ENCODE peak calls at places on chromosomes 5 and 9, in nine cellular contexts. One of them, this sample, is unnamed.

GRCh38 chr5:132251220-132251725 is 6.2 kb upstream of the PDLIM4 start:
- DNase-seq in stimulated activated CD4-positive, alpha-beta T cell treated with anti-CD3 and anti-CD28 coated beads, Interleukin-2, amount 100 ng/mL, for 24 hours: no peak
- DNase-seq in cardiac fibroblast: peak; percentile 39
- DNase-seq in activated naive CD4-positive, alpha-beta T cell: no peak
- DNase-seq in fibroblast of pulmonary artery: peak; percentile 24
- DNase-seq in non-pigmented ciliary epithelial cell: no peak
- DNase-seq in stimulated activated CD8-positive, alpha-beta memory T cell treated with anti-CD3 and anti-CD28 coated beads, Interleukin-7, amount 100 ng/mL, for 4 hours: no peak
- DNase-seq in activated T-cell treated with anti-CD3 and anti-CD28 coated beads for 1 hour: no peak
- DNase-seq in smooth muscle cell of the brain vasculature: no peak
- DNase-seq in this sample: no peak

GRCh38 chr5:773517-774264 is 10.8 kb downstream of the ZDHHC11B start:
- DNase-seq in stimulated activated CD4-positive, alpha-beta T cell treated with anti-CD3 and anti-CD28 coated beads, Interleukin-2, amount 100 ng/mL, for 24 hours: no peak
- DNase-seq in cardiac fibroblast: no peak
- DNase-seq in activated naive CD4-positive, alpha-beta T cell: no peak
- DNase-seq in fibroblast of pulmonary artery: no peak
- DNase-seq in non-pigmented ciliary epithelial cell: no peak
- DNase-seq in stimulated activated CD8-positive, alpha-beta memory T cell treated with anti-CD3 and anti-CD28 coated beads, Interleukin-7, amount 100 ng/mL, for 4 hours: no peak
- DNase-seq in activated T-cell treated with anti-CD3 and anti-CD28 coated beads for 1 hour: no peak
- DNase-seq in smooth muscle cell of the brain vasculature: no peak
- DNase-seq in this sample: no peak

GRCh38 chr5:88923623-88924619 is 40.9 kb upstream of the MEF2C start:
- DNase-seq in stimulated activated CD4-positive, alpha-beta T cell treated with anti-CD3 and anti-CD28 coated beads, Interleukin-2, amount 100 ng/mL, for 24 hours: no peak
- DNase-seq in cardiac fibroblast: peak; percentile 25
- DNase-seq in activated naive CD4-positive, alpha-beta T cell: no peak
- DNase-seq in fibroblast of pulmonary artery: peak; percentile 5
- DNase-seq in non-pigmented ciliary epithelial cell: no peak
- DNase-seq in stimulated activated CD8-positive, alpha-beta memory T cell treated with anti-CD3 and anti-CD28 coated beads, Interleukin-7, amount 100 ng/mL, for 4 hours: no peak
- DNase-seq in activated T-cell treated with anti-CD3 and anti-CD28 coated beads for 1 hour: no peak
- DNase-seq in smooth muscle cell of the brain vasculature: no peak
- DNase-seq in this sample: no peak

GRCh38 chr5:55232985-55233928 is at the start of gene CCNO:
- DNase-seq in stimulated activated CD4-positive, alpha-beta T cell treated with anti-CD3 and anti-CD28 coated beads, Interleukin-2, amount 100 ng/mL, for 24 hours: peak; percentile 77
- DNase-seq in cardiac fibroblast: peak; percentile 69
- DNase-seq in activated naive CD4-positive, alpha-beta T cell: peak; percentile 28
- DNase-seq in fibroblast of pulmonary artery: peak; percentile 72
- DNase-seq in non-pigmented ciliary epithelial cell: peak; percentile 35
- DNase-seq in stimulated activated CD8-positive, alpha-beta memory T cell treated with anti-CD3 and anti-CD28 coated beads, Interleukin-7, amount 100 ng/mL, for 4 hours: no peak
- DNase-seq in activated T-cell treated with anti-CD3 and anti-CD28 coated beads for 1 hour: peak; percentile 31
- DNase-seq in smooth muscle cell of the brain vasculature: no peak
- DNase-seq in this sample: peak; percentile 78

GRCh38 chr5:60026174-60026573 is 132.6 kb upstream of the PDE4D start:
- DNase-seq in stimulated activated CD4-positive, alpha-beta T cell treated with anti-CD3 and anti-CD28 coated beads, Interleukin-2, amount 100 ng/mL, for 24 hours: no peak
- DNase-seq in cardiac fibroblast: no peak
- DNase-seq in activated naive CD4-positive, alpha-beta T cell: no peak
- DNase-seq in fibroblast of pulmonary artery: peak; percentile 4
- DNase-seq in non-pigmented ciliary epithelial cell: peak; percentile 40
- DNase-seq in stimulated activated CD8-positive, alpha-beta memory T cell treated with anti-CD3 and anti-CD28 coated beads, Interleukin-7, amount 100 ng/mL, for 4 hours: no peak
- DNase-seq in activated T-cell treated with anti-CD3 and anti-CD28 coated beads for 1 hour: no peak
- DNase-seq in smooth muscle cell of the brain vasculature: no peak
- DNase-seq in this sample: no peak

GRCh38 chr9:136791466-136792276 is 527 bp downstream of the TMEM141 start:
- DNase-seq in stimulated activated CD4-positive, alpha-beta T cell treated with anti-CD3 and anti-CD28 coated beads, Interleukin-2, amount 100 ng/mL, for 24 hours: peak; percentile 72
- DNase-seq in cardiac fibroblast: peak; percentile 34
- DNase-seq in activated naive CD4-positive, alpha-beta T cell: peak; percentile 48
- DNase-seq in fibroblast of pulmonary artery: no peak
- DNase-seq in non-pigmented ciliary epithelial cell: no peak
- DNase-seq in stimulated activated CD8-positive, alpha-beta memory T cell treated with anti-CD3 and anti-CD28 coated beads, Interleukin-7, amount 100 ng/mL, for 4 hours: peak; percentile 46
- DNase-seq in activated T-cell treated with anti-CD3 and anti-CD28 coated beads for 1 hour: peak; percentile 58
- DNase-seq in smooth muscle cell of the brain vasculature: no peak
- DNase-seq in this sample: no peak

GRCh38 chr9:134422701-134423100 is 96.4 kb downstream of the RXRA start:
- DNase-seq in stimulated activated CD4-positive, alpha-beta T cell treated with anti-CD3 and anti-CD28 coated beads, Interleukin-2, amount 100 ng/mL, for 24 hours: no peak
- DNase-seq in cardiac fibroblast: no peak
- DNase-seq in activated naive CD4-positive, alpha-beta T cell: no peak
- DNase-seq in fibroblast of pulmonary artery: no peak
- DNase-seq in non-pigmented ciliary epithelial cell: no peak
- DNase-seq in stimulated activated CD8-positive, alpha-beta memory T cell treated with anti-CD3 and anti-CD28 coated beads, Interleukin-7, amount 100 ng/mL, for 4 hours: no peak
- DNase-seq in activated T-cell treated with anti-CD3 and anti-CD28 coated beads for 1 hour: no peak
- DNase-seq in smooth muscle cell of the brain vasculature: no peak
- DNase-seq in this sample: no peak

GRCh38 chr5:20340123-20340522 is 352.1 kb upstream of the CDH18 start:
- DNase-seq in stimulated activated CD4-positive, alpha-beta T cell treated with anti-CD3 and anti-CD28 coated beads, Interleukin-2, amount 100 ng/mL, for 24 hours: no peak
- DNase-seq in cardiac fibroblast: no peak
- DNase-seq in activated naive CD4-positive, alpha-beta T cell: no peak
- DNase-seq in fibroblast of pulmonary artery: no peak
- DNase-seq in non-pigmented ciliary epithelial cell: no peak
- DNase-seq in stimulated activated CD8-positive, alpha-beta memory T cell treated with anti-CD3 and anti-CD28 coated beads, Interleukin-7, amount 100 ng/mL, for 4 hours: no peak
- DNase-seq in activated T-cell treated with anti-CD3 and anti-CD28 coated beads for 1 hour: no peak
- DNase-seq in smooth muscle cell of the brain vasculature: no peak
- DNase-seq in this sample: no peak

GRCh38 chr5:159510282-159510681 is 180.0 kb upstream of the IL12B start:
- DNase-seq in stimulated activated CD4-positive, alpha-beta T cell treated with anti-CD3 and anti-CD28 coated beads, Interleukin-2, amount 100 ng/mL, for 24 hours: no peak
- DNase-seq in cardiac fibroblast: no peak
- DNase-seq in activated naive CD4-positive, alpha-beta T cell: no peak
- DNase-seq in fibroblast of pulmonary artery: peak; percentile 56
- DNase-seq in non-pigmented ciliary epithelial cell: no peak
- DNase-seq in stimulated activated CD8-positive, alpha-beta memory T cell treated with anti-CD3 and anti-CD28 coated beads, Interleukin-7, amount 100 ng/mL, for 4 hours: no peak
- DNase-seq in activated T-cell treated with anti-CD3 and anti-CD28 coated beads for 1 hour: no peak
- DNase-seq in smooth muscle cell of the brain vasculature: peak; percentile 93
- DNase-seq in this sample: peak; percentile 81

This sample was measured in H4.